ENCODE peak calls at places on chromosomes 11 and 22, in nine cellular contexts. N is foreskin fibroblast; R is nephron progenitor cell; X is RPMI7951; H is activated CD8-positive, alpha-beta memory T cell treated with anti-CD3 and anti-CD28 coated beads for 1 hour; B is NCI-H460; Y is smooth muscle cell of the brain vasculature; A is astrocyte of the spinal cord; E is A172. D is an unnamed sample.

GRCh38 chr11:118953265-118953664 is 2.8 kb upstream of the UPK2 start:
- DNase-seq in N (no peak), R (peak), X (peak), H (no peak), B (no peak), Y (no peak), A (no peak), E (no peak), D (no peak)

GRCh38 chr11:86606849-86607481 is 65.5 kb downstream of the ME3 start:
- DNase-seq in N (no peak), R (no peak), X (peak), H (no peak), B (no peak), Y (no peak), A (peak), E (peak), D (no peak)

GRCh38 chr11:68296344-68297051 is 15.9 kb upstream of the LRP5 start:
- DNase-seq in N (no peak), R (no peak), X (no peak), H (no peak), B (no peak), Y (no peak), A (no peak), E (no peak), D (no peak)

GRCh38 chr11:67463680-67464410 is 5.2 kb downstream of the TMEM134 start:
- DNase-seq in N (no peak), R (no peak), X (peak), H (no peak), B (peak), Y (no peak), A (no peak), E (peak), D (peak)

GRCh38 chr11:91296628-91297027 is 928.0 kb upstream of the FAT3 start:
- DNase-seq in N (peak), R (no peak), X (no peak), H (no peak), B (no peak), Y (no peak), A (peak), E (no peak), D (no peak)

GRCh38 chr22:44828193-44828592 is 75.8 kb downstream of the ARHGAP8 start:
- DNase-seq in N (no peak), R (peak), X (no peak), H (no peak), B (peak), Y (no peak), A (no peak), E (no peak), D (no peak)

GRCh38 chr11:128857341-128857740 is 9.8 kb downstream of the KCNJ1 start:
- DNase-seq in N (no peak), R (no peak), X (no peak), H (no peak), B (no peak), Y (no peak), A (no peak), E (no peak), D (no peak)

GRCh38 chr22:27386186-27386585 is 415.4 kb downstream of the MN1 start:
- DNase-seq in N (no peak), R (no peak), X (peak), H (no peak), B (no peak), Y (no peak), A (no peak), E (no peak), D (no peak)

GRCh38 chr11:58796333-58797049 is 48.0 kb downstream of the GLYATL2 start:
- DNase-seq in N (no peak), R (no peak), X (no peak), H (no peak), B (no peak), Y (no peak), A (no peak), E (no peak), D (no peak)

GRCh38 chr11:9755561-9755960 is 91.7 kb downstream of the SWAP70 start:
- DNase-seq in N (peak), R (no peak), X (peak), H (no peak), B (no peak), Y (no peak), A (peak), E (peak), D (no peak)

GRCh38 chr11:11071483-11071882 is 213.6 kb upstream of the ZBED5 start:
- DNase-seq in N (no peak), R (no peak), X (no peak), H (no peak), B (no peak), Y (no peak), A (no peak), E (no peak), D (no peak)